ENCODE peak calls at places on chromosome 20, in ten cellular contexts. One of them, this sample, is unnamed.

GRCh38 chr20:45407067-45407745 is 883 bp upstream of the DBNDD2 start:
- DNase-seq in hepatocyte: peak
- DNase-seq in A549: no peak
- DNase-seq in IMR-90: no peak
- DNase-seq in SK-N-SH: peak
- DNase-seq in fibroblast of lung: peak
- DNase-seq in neuronal stem cell: peak
- DNase-seq in mammary epithelial cell: peak
- DNase-seq in PC-3: no peak
- DNase-seq in GM23338: peak
- DNase-seq in this sample: peak

GRCh38 chr20:31602779-31603441 is 2.2 kb upstream of the ID1 start:
- DNase-seq in mammary epithelial cell: peak
- DNase-seq in IMR-90: peak
- DNase-seq in neuronal stem cell: no peak
- DNase-seq in SK-N-SH: no peak
- DNase-seq in fibroblast of lung: peak
- DNase-seq in hepatocyte: peak
- DNase-seq in A549: peak
- DNase-seq in GM23338: no peak
- DNase-seq in PC-3: peak
- DNase-seq in this sample: peak

GRCh38 chr20:39429716-39430115 is 467.6 kb downstream of the DHX35 start:
- DNase-seq in IMR-90: no peak
- DNase-seq in GM23338: peak
- DNase-seq in hepatocyte: peak
- DNase-seq in fibroblast of lung: no peak
- DNase-seq in mammary epithelial cell: no peak
- DNase-seq in PC-3: peak
- DNase-seq in A549: peak
- DNase-seq in SK-N-SH: peak
- DNase-seq in neuronal stem cell: no peak
- DNase-seq in this sample: no peak

GRCh38 chr20:62337558-62338293 is 29.4 kb downstream of the LAMA5 start:
- DNase-seq in IMR-90: no peak
- DNase-seq in GM23338: no peak
- DNase-seq in fibroblast of lung: no peak
- DNase-seq in SK-N-SH: no peak
- DNase-seq in hepatocyte: no peak
- DNase-seq in A549: no peak
- DNase-seq in PC-3: no peak
- DNase-seq in neuronal stem cell: no peak
- DNase-seq in mammary epithelial cell: no peak
- DNase-seq in this sample: no peak

GRCh38 chr20:49700411-49701185 is 13.1 kb downstream of the B4GALT5 start:
- DNase-seq in A549: peak
- DNase-seq in IMR-90: peak
- DNase-seq in neuronal stem cell: no peak
- DNase-seq in fibroblast of lung: peak
- DNase-seq in mammary epithelial cell: peak
- DNase-seq in PC-3: peak
- DNase-seq in GM23338: no peak
- DNase-seq in SK-N-SH: no peak
- DNase-seq in hepatocyte: no peak
- DNase-seq in this sample: peak

GRCh38 chr20:63273635-63274380 is 1.2 kb downstream of the ARFGAP1 start:
- DNase-seq in fibroblast of lung: peak
- DNase-seq in mammary epithelial cell: peak
- DNase-seq in IMR-90: peak
- DNase-seq in A549: peak
- DNase-seq in GM23338: no peak
- DNase-seq in PC-3: peak
- DNase-seq in neuronal stem cell: no peak
- DNase-seq in SK-N-SH: no peak
- DNase-seq in hepatocyte: peak
- DNase-seq in this sample: peak

GRCh38 chr20:63488331-63489251 is 10.3 kb downstream of the EEF1A2 start:
- DNase-seq in PC-3: no peak
- DNase-seq in IMR-90: no peak
- DNase-seq in neuronal stem cell: no peak
- DNase-seq in hepatocyte: no peak
- DNase-seq in A549: no peak
- DNase-seq in GM23338: peak
- DNase-seq in SK-N-SH: no peak
- DNase-seq in fibroblast of lung: no peak
- DNase-seq in mammary epithelial cell: no peak
- DNase-seq in this sample: no peak

GRCh38 chr20:63068711-63069367 is 62.1 kb upstream of the BHLHE23 start:
- DNase-seq in A549: no peak
- DNase-seq in IMR-90: no peak
- DNase-seq in hepatocyte: no peak
- DNase-seq in GM23338: no peak
- DNase-seq in SK-N-SH: no peak
- DNase-seq in neuronal stem cell: no peak
- DNase-seq in PC-3: no peak
- DNase-seq in fibroblast of lung: no peak
- DNase-seq in mammary epithelial cell: no peak
- DNase-seq in this sample: no peak

GRCh38 chr20:25867776-25868649 is 171.4 kb upstream of the ZNF337 start:
- DNase-seq in neuronal stem cell: no peak
- DNase-seq in fibroblast of lung: peak
- DNase-seq in PC-3: no peak
- DNase-seq in SK-N-SH: peak
- DNase-seq in IMR-90: peak
- DNase-seq in hepatocyte: peak
- DNase-seq in mammary epithelial cell: peak
- DNase-seq in A549: peak
- DNase-seq in GM23338: peak
- DNase-seq in this sample: peak
- H3K4me2 ChIP-seq in neuronal stem cell: peak
- H3K4me2 ChIP-seq in fibroblast of lung: peak
- H3K4me2 ChIP-seq in PC-3: no peak
- H3K4me2 ChIP-seq in SK-N-SH: peak
- H3K4me2 ChIP-seq in IMR-90: peak
- H3K4me2 ChIP-seq in hepatocyte: peak
- H3K4me2 ChIP-seq in mammary epithelial cell: peak
- H3K4me2 ChIP-seq in A549: peak
- H3K4me2 ChIP-seq in GM23338: peak
- H3K4me2 ChIP-seq in this sample: peak

GRCh38 chr20:14062786-14063185 is 67.5 kb downstream of the MACROD2 start:
- DNase-seq in hepatocyte: no peak
- DNase-seq in neuronal stem cell: no peak
- DNase-seq in A549: no peak
- DNase-seq in PC-3: peak
- DNase-seq in IMR-90: no peak
- DNase-seq in mammary epithelial cell: peak
- DNase-seq in GM23338: no peak
- DNase-seq in fibroblast of lung: peak
- DNase-seq in SK-N-SH: no peak
- DNase-seq in this sample: no peak
- H3K4me2 ChIP-seq in hepatocyte: no peak
- H3K4me2 ChIP-seq in neuronal stem cell: no peak
- H3K4me2 ChIP-seq in A549: no peak
- H3K4me2 ChIP-seq in PC-3: no peak
- H3K4me2 ChIP-seq in IMR-90: no peak
- H3K4me2 ChIP-seq in mammary epithelial cell: no peak
- H3K4me2 ChIP-seq in GM23338: no peak
- H3K4me2 ChIP-seq in fibroblast of lung: no peak
- H3K4me2 ChIP-seq in SK-N-SH: no peak
- H3K4me2 ChIP-seq in this sample: no peak

GRCh38 chr20:23037017-23037481 is 1.9 kb downstream of the SSTR4 start:
- DNase-seq in A549: no peak
- DNase-seq in GM23338: no peak
- DNase-seq in fibroblast of lung: no peak
- DNase-seq in hepatocyte: no peak
- DNase-seq in mammary epithelial cell: no peak
- DNase-seq in SK-N-SH: no peak
- DNase-seq in neuronal stem cell: no peak
- DNase-seq in IMR-90: no peak
- DNase-seq in PC-3: no peak
- DNase-seq in this sample: no peak

GRCh38 chr20:23039885-23040508 is 4.9 kb downstream of the SSTR4 start:
- DNase-seq in PC-3: peak
- DNase-seq in fibroblast of lung: no peak
- DNase-seq in mammary epithelial cell: peak
- DNase-seq in SK-N-SH: no peak
- DNase-seq in A549: no peak
- DNase-seq in GM23338: no peak
- DNase-seq in hepatocyte: peak
- DNase-seq in neuronal stem cell: no peak
- DNase-seq in IMR-90: no peak
- DNase-seq in this sample: no peak

GRCh38 chr20:23036371-23036770 is 1.3 kb downstream of the SSTR4 start:
- DNase-seq in neuronal stem cell: no peak
- DNase-seq in GM23338: no peak
- DNase-seq in hepatocyte: no peak
- DNase-seq in fibroblast of lung: no peak
- DNase-seq in IMR-90: no peak
- DNase-seq in mammary epithelial cell: no peak
- DNase-seq in SK-N-SH: no peak
- DNase-seq in A549: no peak
- DNase-seq in PC-3: no peak
- DNase-seq in this sample: no peak

GRCh38 chr20:23042270-23042669 is 7.2 kb downstream of the SSTR4 start:
- DNase-seq in fibroblast of lung: no peak
- DNase-seq in neuronal stem cell: no peak
- DNase-seq in SK-N-SH: no peak
- DNase-seq in PC-3: no peak
- DNase-seq in GM23338: no peak
- DNase-seq in IMR-90: no peak
- DNase-seq in mammary epithelial cell: no peak
- DNase-seq in A549: no peak
- DNase-seq in hepatocyte: no peak
- DNase-seq in this sample: no peak

DNA sequence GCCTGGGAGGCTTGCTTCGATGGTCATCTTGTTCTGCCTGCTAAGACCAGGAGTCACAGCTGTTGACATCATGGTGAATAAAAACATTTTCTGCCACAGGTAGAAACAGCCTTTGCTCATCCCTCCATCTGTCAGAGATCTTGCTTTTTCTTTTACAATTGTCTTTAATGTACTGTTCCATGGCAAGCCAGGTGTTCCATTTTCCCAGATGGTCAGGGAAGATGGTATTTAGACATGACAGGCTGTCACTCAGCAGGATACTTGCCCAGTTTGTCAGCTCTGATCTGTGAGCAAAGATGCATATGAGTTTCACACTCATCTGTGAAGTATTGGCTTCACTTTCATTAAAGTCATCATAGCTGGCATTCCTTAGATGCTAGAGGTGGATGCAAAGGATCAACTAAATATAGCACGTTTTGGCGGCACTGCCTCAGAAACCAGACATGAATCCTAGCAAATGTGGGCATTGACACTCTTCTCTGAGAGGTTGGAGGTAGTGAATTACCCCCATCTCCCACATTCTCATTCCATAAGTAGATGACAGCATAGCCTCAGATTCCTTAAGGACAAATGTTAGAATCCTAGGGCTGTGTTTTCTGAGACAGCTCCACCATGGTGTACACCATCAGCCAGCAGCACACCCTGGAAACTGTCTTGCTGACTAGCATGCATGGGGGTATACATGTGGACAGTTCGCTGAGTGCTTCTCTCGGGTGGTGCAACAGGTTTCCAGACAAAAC is 4.2 kb downstream of the SSTR4 start:
- DNase-seq in SK-N-SH: no peak
- DNase-seq in A549: no peak
- DNase-seq in IMR-90: no peak
- DNase-seq in mammary epithelial cell: no peak
- DNase-seq in hepatocyte: no peak
- DNase-seq in GM23338: no peak
- DNase-seq in neuronal stem cell: no peak
- DNase-seq in fibroblast of lung: no peak
- DNase-seq in PC-3: no peak
- DNase-seq in this sample: no peak
- H3K4me2 ChIP-seq in SK-N-SH: no peak
- H3K4me2 ChIP-seq in A549: peak
- H3K4me2 ChIP-seq in IMR-90: no peak
- H3K4me2 ChIP-seq in mammary epithelial cell: no peak
- H3K4me2 ChIP-seq in hepatocyte: no peak
- H3K4me2 ChIP-seq in GM23338: no peak
- H3K4me2 ChIP-seq in neuronal stem cell: no peak
- H3K4me2 ChIP-seq in fibroblast of lung: no peak
- H3K4me2 ChIP-seq in PC-3: no peak
- H3K4me2 ChIP-seq in this sample: no peak

GRCh38 chr20:53599039-53599362 is 5.4 kb upstream of the ZNF217 start:
- DNase-seq in mammary epithelial cell: no peak
- DNase-seq in fibroblast of lung: no peak
- DNase-seq in PC-3: no peak
- DNase-seq in SK-N-SH: no peak
- DNase-seq in hepatocyte: no peak
- DNase-seq in GM23338: no peak
- DNase-seq in neuronal stem cell: no peak
- DNase-seq in A549: no peak
- DNase-seq in IMR-90: no peak
- DNase-seq in this sample: no peak

GRCh38 chr20:53598140-53599038 is 4.8 kb upstream of the ZNF217 start:
- DNase-seq in IMR-90: no peak
- DNase-seq in hepatocyte: no peak
- DNase-seq in PC-3: no peak
- DNase-seq in fibroblast of lung: no peak
- DNase-seq in A549: no peak
- DNase-seq in SK-N-SH: no peak
- DNase-seq in neuronal stem cell: no peak
- DNase-seq in mammary epithelial cell: peak
- DNase-seq in GM23338: no peak
- DNase-seq in this sample: no peak

GRCh38 chr20:53597521-53598120 is 4.0 kb upstream of the ZNF217 start:
- DNase-seq in IMR-90: no peak
- DNase-seq in PC-3: peak
- DNase-seq in hepatocyte: peak
- DNase-seq in SK-N-SH: no peak
- DNase-seq in GM23338: no peak
- DNase-seq in neuronal stem cell: no peak
- DNase-seq in mammary epithelial cell: no peak
- DNase-seq in fibroblast of lung: no peak
- DNase-seq in A549: no peak
- DNase-seq in this sample: no peak

GRCh38 chr20:53599378-53599777 is 5.7 kb upstream of the ZNF217 start:
- DNase-seq in GM23338: no peak
- DNase-seq in PC-3: peak
- DNase-seq in fibroblast of lung: no peak
- DNase-seq in IMR-90: no peak
- DNase-seq in A549: no peak
- DNase-seq in mammary epithelial cell: no peak
- DNase-seq in hepatocyte: no peak
- DNase-seq in SK-N-SH: no peak
- DNase-seq in neuronal stem cell: no peak
- DNase-seq in this sample: no peak

GRCh38 chr20:53599910-53600632 is 6.4 kb upstream of the ZNF217 start:
- DNase-seq in A549: no peak
- DNase-seq in SK-N-SH: no peak
- DNase-seq in GM23338: no peak
- DNase-seq in neuronal stem cell: no peak
- DNase-seq in hepatocyte: no peak
- DNase-seq in mammary epithelial cell: no peak
- DNase-seq in IMR-90: no peak
- DNase-seq in PC-3: no peak
- DNase-seq in fibroblast of lung: no peak
- DNase-seq in this sample: no peak
- H3K4me2 ChIP-seq in A549: no peak
- H3K4me2 ChIP-seq in SK-N-SH: no peak
- H3K4me2 ChIP-seq in GM23338: no peak
- H3K4me2 ChIP-seq in neuronal stem cell: no peak
- H3K4me2 ChIP-seq in hepatocyte: no peak
- H3K4me2 ChIP-seq in mammary epithelial cell: no peak
- H3K4me2 ChIP-seq in IMR-90: no peak
- H3K4me2 ChIP-seq in PC-3: no peak
- H3K4me2 ChIP-seq in fibroblast of lung: no peak
- H3K4me2 ChIP-seq in this sample: no peak

GRCh38 chr20:11907621-11908020 is 10.1 kb upstream of the BTBD3 start:
- DNase-seq in neuronal stem cell: no peak
- DNase-seq in fibroblast of lung: no peak
- DNase-seq in mammary epithelial cell: peak
- DNase-seq in IMR-90: peak
- DNase-seq in hepatocyte: no peak
- DNase-seq in SK-N-SH: no peak
- DNase-seq in PC-3: no peak
- DNase-seq in GM23338: no peak
- DNase-seq in A549: no peak
- DNase-seq in this sample: no peak
- H3K4me2 ChIP-seq in neuronal stem cell: no peak
- H3K4me2 ChIP-seq in fibroblast of lung: no peak
- H3K4me2 ChIP-seq in mammary epithelial cell: peak
- H3K4me2 ChIP-seq in IMR-90: no peak
- H3K4me2 ChIP-seq in hepatocyte: no peak
- H3K4me2 ChIP-seq in SK-N-SH: no peak
- H3K4me2 ChIP-seq in PC-3: no peak
- H3K4me2 ChIP-seq in GM23338: no peak
- H3K4me2 ChIP-seq in A549: no peak
- H3K4me2 ChIP-seq in this sample: no peak

This sample was measured in PC-9.